ENCODE peak calls at places on chromosome 14, in nine cellular contexts. P is activated naive CD4-positive, alpha-beta T cell treated with anti-CD3 and anti-CD28 coated beads, Interleukin-2, amount 10 ng/mL, durations not matched to agents 7 days and 5 days; U is T-helper 1 cell; Q is progenitor cell of endocrine pancreas; K is HT1080; R is NCI-H524; Z is cardiac muscle cell; D is NCI-H1105; C is mammary epithelial cell. T is an unnamed sample.
A peak's percentile ranks its signal among the peaks of the same experiment; 100 is the strongest.

GRCh38 chr14:73467800-73468199 is 9.5 kb upstream of the NUMB start:
- DNase-seq in P (no peak), U (no peak), Q (no peak), K (no peak), R (no peak), Z (peak; percentile 50), D (no peak), C (no peak), T (no peak)

GRCh38 chr14:85702937-85703336 is 173.0 kb downstream of the FLRT2 start:
- DNase-seq in P (no peak), U (no peak), Q (no peak), K (no peak), R (no peak), Z (peak; percentile 49), D (no peak), C (no peak), T (no peak)

GRCh38 chr14:103128631-103129300 is 5.5 kb downstream of the TNFAIP2 start:
- DNase-seq in P (no peak), U (no peak), Q (no peak), K (peak; percentile 62), R (no peak), Z (no peak), D (no peak), C (peak; percentile 48), T (no peak)

GRCh38 chr14:51430079-51430478 is 190.0 kb downstream of the TMX1 start:
- DNase-seq in P (no peak), U (no peak), Q (no peak), K (peak; percentile 66), R (no peak), Z (no peak), D (no peak), C (peak; percentile 41), T (no peak)

GRCh38 chr14:29925106-29925722 is 2.4 kb downstream of the PRKD1 start:
- DNase-seq in P (no peak), U (no peak), Q (no peak), K (peak; percentile 37), R (no peak), Z (peak; percentile 50), D (no peak), C (no peak), T (no peak)

GRCh38 chr14:33254876-33255275 is 316.2 kb downstream of the NPAS3 start:
- DNase-seq in P (no peak), U (no peak), Q (no peak), K (no peak), R (no peak), Z (peak; percentile 5), D (peak; percentile 2), C (no peak), T (no peak)

GRCh38 chr14:68955164-68955921 is 23.8 kb downstream of the ACTN1 start:
- DNase-seq in P (no peak), U (no peak), Q (no peak), K (no peak), R (no peak), Z (no peak), D (no peak), C (no peak), T (no peak)

GRCh38 chr14:89444536-89445125 is 27.6 kb upstream of the FOXN3 start:
- DNase-seq in P (no peak), U (no peak), Q (no peak), K (no peak), R (no peak), Z (peak; percentile 47), D (no peak), C (no peak), T (no peak)

GRCh38 chr14:34023824-34024767 is 73.2 kb upstream of the EGLN3 start:
- DNase-seq in P (no peak), U (no peak), Q (no peak), K (no peak), R (peak; percentile 76), Z (no peak), D (no peak), C (peak; percentile 42), T (no peak)

GRCh38 chr14:32205984-32206383 is 2.9 kb upstream of the RNU6-8 start:
- DNase-seq in P (no peak), U (no peak), Q (no peak), K (peak; percentile 48), R (no peak), Z (no peak), D (no peak), C (peak; percentile 22), T (no peak)

GRCh38 chr14:55356913-55357312 is 54.7 kb downstream of the ATG14 start:
- DNase-seq in P (no peak), U (no peak), Q (no peak), K (peak; percentile 21), R (no peak), Z (no peak), D (no peak), C (no peak), T (no peak)

GRCh38 chr14:97120204-97121120 is 323.3 kb downstream of the VRK1 start:
- DNase-seq in P (peak; percentile 52), U (no peak), Q (no peak), K (peak; percentile 65), R (no peak), Z (no peak), D (no peak), C (no peak), T (no peak)

GRCh38 chr14:74858022-74858421 is 17.9 kb downstream of the PROX2 start:
- DNase-seq in P (no peak), U (no peak), Q (no peak), K (no peak), R (no peak), Z (no peak), D (no peak), C (no peak), T (no peak)

GRCh38 chr14:62189698-62190097 is 427.5 kb downstream of the SNAPC1 start:
- DNase-seq in P (no peak), U (no peak), Q (no peak), K (peak; percentile 64), R (no peak), Z (peak; percentile 31), D (no peak), C (peak; percentile 56), T (no peak)

GRCh38 chr14:100567877-100568163 is 19.4 kb downstream of the BEGAIN start:
- DNase-seq in P (no peak), U (no peak), Q (no peak), K (no peak), R (no peak), Z (no peak), D (no peak), C (no peak), T (no peak)

GRCh38 chr14:100147181-100147631 is 12.2 kb downstream of the DEGS2 start:
- DNase-seq in P (peak; percentile 72), U (peak; percentile 30), Q (no peak), K (no peak), R (peak; percentile 61), Z (no peak), D (no peak), C (no peak), T (no peak)

GRCh38 chr14:61561657-61562276 is 133.5 kb upstream of the HIF1A start:
- DNase-seq in P (no peak), U (no peak), Q (no peak), K (peak; percentile 100), R (no peak), Z (peak; percentile 99), D (no peak), C (peak; percentile 91), T (no peak)

T was measured in H1.